ENCODE peak calls at places on chromosomes 11 and 22, in four cellular contexts. One of them, this sample, is unnamed.

GRCh38 chr11:108115495-108116140 is 5.7 kb upstream of the ACAT1 start:
- DNase-seq in K562: no peak
- DNase-seq in H1: peak
- DNase-seq in HepG2: no peak
- DNase-seq in this sample: peak

GRCh38 chr11:16607675-16608644 is 130.5 kb upstream of the C11orf58 start:
- DNase-seq in K562: peak
- DNase-seq in H1: no peak
- DNase-seq in HepG2: no peak
- DNase-seq in this sample: no peak

GRCh38 chr11:3838504-3838903 is 2.3 kb downstream of the RHOG start:
- DNase-seq in K562: no peak
- DNase-seq in H1: no peak
- DNase-seq in HepG2: no peak
- DNase-seq in this sample: no peak

GRCh38 chr22:50522806-50523438 is 2.5 kb downstream of the SCO2 start:
- DNase-seq in K562: no peak
- DNase-seq in H1: no peak
- DNase-seq in HepG2: no peak
- DNase-seq in this sample: no peak

GRCh38 chr22:22168190-22168940 is 76.2 kb upstream of the VPREB1 start:
- DNase-seq in K562: peak
- DNase-seq in H1: no peak
- DNase-seq in HepG2: peak
- DNase-seq in this sample: peak

GRCh38 chr11:32870676-32871075 is 21.9 kb upstream of the QSER1 start:
- DNase-seq in K562: peak
- DNase-seq in H1: peak
- DNase-seq in HepG2: no peak
- DNase-seq in this sample: peak

GRCh38 chr11:8068605-8069221 is 12.3 kb upstream of the TUB start:
- DNase-seq in K562: peak
- DNase-seq in H1: no peak
- DNase-seq in HepG2: peak
- DNase-seq in this sample: peak

GRCh38 chr11:118291453-118291852 is 13.1 kb upstream of the CD3E start:
- DNase-seq in K562: no peak
- DNase-seq in H1: no peak
- DNase-seq in HepG2: no peak
- DNase-seq in this sample: no peak

GRCh38 chr22:19467912-19468311 is 11.1 kb downstream of the UFD1 start:
- DNase-seq in K562: no peak
- DNase-seq in H1: no peak
- DNase-seq in HepG2: no peak
- DNase-seq in this sample: no peak

GRCh38 chr11:1879941-1880720 is 11.6 kb downstream of the PRR33 start:
- DNase-seq in K562: no peak
- DNase-seq in H1: no peak
- DNase-seq in HepG2: no peak
- DNase-seq in this sample: no peak
- TF ChIP-seq PHF8 in K562: no peak
- TF ChIP-seq PHF8 in H1: no peak
- TF ChIP-seq PHF8 in HepG2: no peak
- TF ChIP-seq PHF8 in this sample: no peak

GRCh38 chr11:1082728-1083620 is 8.3 kb downstream of the MUC2 start:
- DNase-seq in K562: no peak
- DNase-seq in H1: no peak
- DNase-seq in HepG2: no peak
- DNase-seq in this sample: no peak
- TF ChIP-seq RAD21 in K562: no peak
- TF ChIP-seq RAD21 in H1: no peak
- TF ChIP-seq RAD21 in HepG2: no peak
- TF ChIP-seq RAD21 in this sample: no peak

DNA sequence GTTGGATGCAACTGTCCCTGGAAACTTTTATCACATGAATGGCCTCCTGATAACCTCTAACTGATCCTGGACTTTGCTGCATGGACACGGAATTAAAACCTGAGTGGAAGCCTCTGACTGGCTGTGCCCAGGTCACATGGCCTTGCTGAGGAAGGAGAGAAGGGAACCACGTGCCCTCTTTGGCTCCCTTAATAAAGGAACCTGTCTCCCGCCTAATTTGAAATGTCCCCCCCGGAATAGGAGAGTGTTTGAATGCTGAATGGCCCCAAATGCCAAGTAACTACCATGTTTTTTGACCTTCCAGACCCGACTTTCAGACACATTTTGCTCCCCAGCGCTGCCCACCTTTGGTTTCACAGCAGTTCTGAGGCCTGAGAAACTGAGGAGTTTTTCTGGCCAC is 76.9 kb downstream of the ADAMTS15 start:
- DNase-seq in K562: no peak
- DNase-seq in H1: peak
- DNase-seq in HepG2: no peak
- DNase-seq in this sample: no peak
- TF ChIP-seq PHF8 in K562: no peak
- TF ChIP-seq PHF8 in H1: no peak
- TF ChIP-seq PHF8 in HepG2: no peak
- TF ChIP-seq PHF8 in this sample: no peak

DNA sequence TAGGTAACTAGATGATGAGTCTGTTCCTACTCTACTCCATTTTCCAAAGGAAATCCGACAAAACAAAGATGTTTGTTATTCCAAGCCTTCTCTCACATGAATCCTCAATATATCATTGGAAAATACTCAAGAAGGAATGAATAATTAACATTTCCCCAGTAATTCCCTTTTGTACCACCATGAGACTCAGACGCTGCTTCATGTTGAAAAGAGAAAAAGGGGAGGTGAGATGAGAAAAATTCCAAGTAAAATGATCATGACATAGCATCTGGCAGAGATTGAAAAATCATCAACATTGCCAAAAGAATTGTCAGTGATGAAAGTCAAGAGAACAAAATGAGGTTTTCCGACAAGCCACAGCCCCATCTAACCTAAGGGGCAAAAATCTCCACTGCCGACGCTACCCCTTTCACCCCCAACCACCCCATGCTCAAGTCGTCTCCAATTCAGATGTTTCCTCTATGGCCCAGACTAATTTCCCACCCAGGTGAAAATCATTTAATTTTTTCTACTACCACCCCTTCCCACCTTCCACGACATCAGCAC is 1.3 kb downstream of the RAB6A start:
- DNase-seq in K562: no peak
- DNase-seq in H1: no peak
- DNase-seq in HepG2: no peak
- DNase-seq in this sample: peak
- TF ChIP-seq RAD21 in K562: no peak
- TF ChIP-seq RAD21 in H1: no peak
- TF ChIP-seq RAD21 in HepG2: no peak
- TF ChIP-seq RAD21 in this sample: no peak

DNA sequence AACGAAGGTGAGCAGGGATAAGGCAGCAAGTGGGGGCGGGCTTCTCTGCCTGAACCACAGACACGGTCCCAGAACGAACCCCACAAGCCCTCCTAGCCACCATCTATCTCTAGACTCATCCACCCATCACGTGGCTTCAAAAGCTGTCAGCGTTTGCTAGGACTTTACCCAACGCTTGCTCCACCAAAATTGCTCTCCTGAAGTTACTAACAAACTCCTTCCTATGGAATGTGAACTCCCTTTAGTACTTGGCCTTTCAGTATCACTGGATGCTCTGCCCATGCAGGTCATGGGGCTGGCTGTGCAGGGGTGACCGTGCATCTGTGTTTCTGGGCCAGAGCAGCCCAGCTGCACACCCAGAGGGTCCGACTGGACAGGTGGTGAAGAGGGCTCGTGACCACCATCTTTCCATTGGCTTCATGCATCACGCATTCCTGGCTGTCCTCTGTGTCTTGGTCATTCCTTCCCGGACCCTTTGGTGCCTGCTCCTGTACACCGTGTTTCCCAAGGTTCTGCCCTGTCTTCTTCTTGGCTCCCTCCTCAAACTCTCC is 85.1 kb downstream of the MYO7A start:
- DNase-seq in K562: no peak
- DNase-seq in H1: no peak
- DNase-seq in HepG2: no peak
- DNase-seq in this sample: no peak
- TF ChIP-seq PHF8 in K562: no peak
- TF ChIP-seq PHF8 in H1: no peak
- TF ChIP-seq PHF8 in HepG2: no peak
- TF ChIP-seq PHF8 in this sample: no peak

DNA sequence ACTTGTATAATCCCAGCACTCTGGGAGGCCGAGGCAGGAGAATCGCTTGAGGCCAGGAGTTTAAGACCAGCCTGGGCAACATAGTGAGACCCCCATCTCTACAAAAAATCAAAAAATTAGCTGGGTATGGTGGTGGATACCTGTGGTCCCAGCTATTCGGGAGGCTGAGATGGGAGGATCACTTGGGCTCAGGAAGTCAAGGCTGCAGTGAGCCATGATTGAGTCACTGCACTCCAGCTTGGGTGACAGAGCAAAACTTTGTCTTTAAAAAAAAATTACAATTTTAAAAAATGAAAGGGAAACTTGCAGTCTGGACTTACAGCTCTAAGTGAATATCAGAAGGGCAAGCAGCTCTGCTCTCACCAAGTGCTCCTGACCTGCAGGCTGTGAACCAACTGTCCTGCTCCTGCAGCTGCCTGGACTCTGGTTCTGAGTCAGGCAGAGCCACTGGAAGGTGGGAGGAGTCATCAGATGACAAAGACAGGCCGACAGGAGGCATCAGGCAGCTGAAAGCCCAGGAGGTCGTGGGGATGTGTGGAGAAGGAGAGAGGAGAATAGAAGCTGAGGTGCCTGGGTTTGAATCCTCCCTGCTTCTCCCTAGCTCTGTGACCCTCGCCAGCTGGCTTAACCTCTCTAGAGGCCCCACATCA is 9.6 kb downstream of the SMTNL1 start:
- DNase-seq in K562: peak
- DNase-seq in H1: no peak
- DNase-seq in HepG2: peak
- DNase-seq in this sample: peak
- TF ChIP-seq RAD21 in K562: no peak
- TF ChIP-seq RAD21 in H1: peak
- TF ChIP-seq RAD21 in HepG2: no peak
- TF ChIP-seq RAD21 in this sample: no peak

GRCh38 chr22:48944756-48945620 is 882.7 kb downstream of the BRD1 start:
- DNase-seq in K562: no peak
- DNase-seq in H1: peak
- DNase-seq in HepG2: no peak
- DNase-seq in this sample: no peak
- TF ChIP-seq PHF8 in K562: no peak
- TF ChIP-seq PHF8 in H1: no peak
- TF ChIP-seq PHF8 in HepG2: no peak
- TF ChIP-seq PHF8 in this sample: no peak

GRCh38 chr11:95155385-95155784 is 65.7 kb downstream of the ENDOD1 start:
- DNase-seq in K562: no peak
- DNase-seq in H1: no peak
- DNase-seq in HepG2: no peak
- DNase-seq in this sample: no peak

GRCh38 chr11:95156133-95156731 is 66.6 kb downstream of the ENDOD1 start:
- DNase-seq in K562: peak
- DNase-seq in H1: no peak
- DNase-seq in HepG2: no peak
- DNase-seq in this sample: no peak

GRCh38 chr11:95152878-95153856 is 63.5 kb downstream of the ENDOD1 start:
- DNase-seq in K562: peak
- DNase-seq in H1: no peak
- DNase-seq in HepG2: no peak
- DNase-seq in this sample: no peak

GRCh38 chr11:95153857-95154246 is 64.2 kb downstream of the ENDOD1 start:
- DNase-seq in K562: no peak
- DNase-seq in H1: no peak
- DNase-seq in HepG2: no peak
- DNase-seq in this sample: no peak

DNA sequence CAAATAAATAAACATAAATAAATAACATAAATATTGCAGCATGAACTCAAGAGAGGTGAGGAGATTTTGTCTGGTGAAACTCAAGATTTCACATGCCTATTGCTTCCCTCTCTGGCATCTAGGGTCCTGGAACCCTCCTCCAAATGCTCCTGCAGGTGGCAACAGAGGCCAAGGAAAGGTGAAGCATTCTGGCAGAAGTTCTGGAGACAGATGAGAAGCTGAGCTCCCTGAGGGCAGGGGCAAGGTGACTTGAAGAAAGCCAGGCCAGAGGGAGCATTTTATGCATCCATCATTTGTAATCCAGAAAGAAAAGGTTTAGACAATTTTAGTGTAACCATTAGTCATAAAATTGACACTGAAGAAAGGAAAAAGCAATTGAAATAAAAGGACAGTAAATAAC is 64.9 kb downstream of the ENDOD1 start:
- DNase-seq in K562: peak
- DNase-seq in H1: peak
- DNase-seq in HepG2: peak
- DNase-seq in this sample: peak
- TF ChIP-seq RAD21 in K562: peak
- TF ChIP-seq RAD21 in H1: peak
- TF ChIP-seq RAD21 in HepG2: no peak
- TF ChIP-seq RAD21 in this sample: peak